ENCODE peak calls at places on chromosomes 1 and 21, in eight cellular contexts. S is right atrium auricular region, N is pancreas, K is dorsolateral prefrontal cortex, D is foreskin fibroblast, J is cardiac muscle cell, X is left ventricle myocardium inferior, A is choroid plexus epithelial cell. H is an unnamed sample.

GRCh38 chr1:97095764-97096163 is 374.2 kb downstream of the PTBP2 start:
- DNase-seq in S (no peak), N (no peak), K (no peak), D (no peak), J (no peak), X (no peak), A (no peak), H (no peak)

GRCh38 chr1:246565751-246566127 is 322 bp downstream of the TFB2M start:
- DNase-seq in S (no peak), N (no peak), K (no peak), D (no peak), J (peak), X (no peak), A (no peak), H (no peak)

GRCh38 chr1:31593770-31594632 is 17.7 kb downstream of the TINAGL1 start:
- DNase-seq in S (peak), N (peak), K (peak), D (peak), J (peak), X (peak), A (peak), H (no peak)

GRCh38 chr1:89725016-89725380 is 92.1 kb downstream of the LRRC8C start:
- DNase-seq in S (no peak), N (no peak), K (no peak), D (peak), J (peak), X (peak), A (peak), H (peak)

GRCh38 chr1:161730050-161730564 is 8.8 kb downstream of the FCRLB start:
- DNase-seq in S (no peak), N (no peak), K (no peak), D (peak), J (peak), X (no peak), A (peak), H (no peak)

GRCh38 chr1:214445201-214445600 is 106.2 kb downstream of the PTPN14 start:
- DNase-seq in S (no peak), N (no peak), K (no peak), D (peak), J (no peak), X (no peak), A (no peak), H (no peak)

GRCh38 chr21:37915941-37916794 is at the start of gene KCNJ6:
- DNase-seq in S (no peak), N (peak), K (peak), D (peak), J (peak), X (no peak), A (peak), H (no peak)

GRCh38 chr1:70411360-70411844 is 334 bp downstream of the CTH start:
- DNase-seq in S (no peak), N (no peak), K (no peak), D (no peak), J (no peak), X (peak), A (peak), H (no peak)

GRCh38 chr1:179516976-179517705 is 58.6 kb downstream of the NPHS2 start:
- DNase-seq in S (no peak), N (no peak), K (no peak), D (no peak), J (no peak), X (no peak), A (no peak), H (no peak)

GRCh38 chr1:17405898-17406759 is 33.3 kb downstream of the RCC2 start:
- DNase-seq in S (no peak), N (peak), K (peak), D (peak), J (peak), X (peak), A (peak), H (peak)

GRCh38 chr1:22711591-22712501 is 1.2 kb downstream of the EPHB2 start:
- DNase-seq in S (no peak), N (no peak), K (no peak), D (peak), J (peak), X (no peak), A (peak), H (no peak)

GRCh38 chr1:183732251-183732650 is 72.7 kb upstream of the RGL1 start:
- DNase-seq in S (no peak), N (no peak), K (no peak), D (no peak), J (no peak), X (no peak), A (no peak), H (no peak)

GRCh38 chr1:233294991-233295774 is at the start of gene PCNX2:
- DNase-seq in S (no peak), N (peak), K (peak), D (peak), J (peak), X (no peak), A (peak), H (no peak)

GRCh38 chr1:155882235-155882634 is 22.9 kb downstream of the SYT11 start:
- DNase-seq in S (no peak), N (no peak), K (no peak), D (no peak), J (no peak), X (no peak), A (no peak), H (no peak)

GRCh38 chr21:37749132-37749531 is 167.1 kb downstream of the KCNJ6 start:
- DNase-seq in S (no peak), N (no peak), K (no peak), D (no peak), J (no peak), X (no peak), A (no peak), H (no peak)

GRCh38 chr1:227094249-227094966 is 154.3 kb downstream of the COQ8A start:
- DNase-seq in S (no peak), N (no peak), K (no peak), D (peak), J (no peak), X (no peak), A (no peak), H (no peak)

GRCh38 chr21:14874379-14874778 is 190.4 kb downstream of the NRIP1 start:
- DNase-seq in S (no peak), N (no peak), K (no peak), D (no peak), J (no peak), X (no peak), A (no peak), H (no peak)

GRCh38 chr1:197910120-197911110 is 6.8 kb upstream of the LHX9 start:
- DNase-seq in S (no peak), N (no peak), K (no peak), D (no peak), J (no peak), X (no peak), A (no peak), H (no peak)

GRCh38 chr1:197907846-197908616 is 5.6 kb downstream of the C1orf53 start:
- DNase-seq in S (no peak), N (no peak), K (no peak), D (no peak), J (no peak), X (no peak), A (no peak), H (no peak)

GRCh38 chr1:197909346-197909745 is 6.9 kb downstream of the C1orf53 start:
- DNase-seq in S (no peak), N (no peak), K (no peak), D (no peak), J (no peak), X (no peak), A (no peak), H (no peak)

GRCh38 chr1:197911172-197911856 is 5.9 kb upstream of the LHX9 start:
- DNase-seq in S (no peak), N (no peak), K (no peak), D (no peak), J (no peak), X (no peak), A (no peak), H (no peak)

DNA sequence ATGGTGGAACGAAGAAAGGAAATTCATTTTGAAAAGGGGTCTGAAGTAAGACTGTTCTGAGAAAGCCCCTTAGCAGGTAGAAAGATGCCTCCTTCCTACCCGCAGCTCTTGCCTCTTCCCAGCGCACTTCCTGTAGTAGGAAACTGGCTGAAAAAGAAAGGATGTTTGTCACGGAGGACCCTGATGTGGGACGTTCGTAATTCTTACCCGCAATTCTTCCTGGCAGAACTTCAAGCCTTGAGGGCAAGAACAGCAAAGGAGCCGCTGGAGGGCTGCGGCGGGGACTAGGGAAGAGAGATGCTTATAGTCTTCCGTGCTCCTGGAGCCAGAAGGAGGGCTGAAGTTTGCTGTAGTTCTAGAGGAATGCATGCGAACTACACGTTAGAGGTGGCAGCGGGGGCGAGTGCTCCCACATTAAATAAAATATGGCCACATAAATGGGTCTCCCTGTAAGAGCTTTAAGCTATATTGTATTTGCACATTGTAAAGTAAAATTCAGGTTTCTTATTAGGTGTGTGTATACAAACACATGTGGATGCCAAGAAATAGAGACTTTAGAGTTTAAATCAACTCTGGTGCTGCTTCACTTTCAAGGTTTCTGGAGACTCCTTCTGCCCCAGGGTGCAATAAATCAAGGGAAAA is 6.4 kb downstream of the C1orf53 start:
- DNase-seq in S (no peak), N (no peak), K (no peak), D (peak), J (no peak), X (no peak), A (no peak), H (no peak)
- H3K4me3 ChIP-seq in S (no peak), N (no peak), K (no peak), D (peak), J (no peak), X (no peak), A (no peak), H (no peak)

DNA sequence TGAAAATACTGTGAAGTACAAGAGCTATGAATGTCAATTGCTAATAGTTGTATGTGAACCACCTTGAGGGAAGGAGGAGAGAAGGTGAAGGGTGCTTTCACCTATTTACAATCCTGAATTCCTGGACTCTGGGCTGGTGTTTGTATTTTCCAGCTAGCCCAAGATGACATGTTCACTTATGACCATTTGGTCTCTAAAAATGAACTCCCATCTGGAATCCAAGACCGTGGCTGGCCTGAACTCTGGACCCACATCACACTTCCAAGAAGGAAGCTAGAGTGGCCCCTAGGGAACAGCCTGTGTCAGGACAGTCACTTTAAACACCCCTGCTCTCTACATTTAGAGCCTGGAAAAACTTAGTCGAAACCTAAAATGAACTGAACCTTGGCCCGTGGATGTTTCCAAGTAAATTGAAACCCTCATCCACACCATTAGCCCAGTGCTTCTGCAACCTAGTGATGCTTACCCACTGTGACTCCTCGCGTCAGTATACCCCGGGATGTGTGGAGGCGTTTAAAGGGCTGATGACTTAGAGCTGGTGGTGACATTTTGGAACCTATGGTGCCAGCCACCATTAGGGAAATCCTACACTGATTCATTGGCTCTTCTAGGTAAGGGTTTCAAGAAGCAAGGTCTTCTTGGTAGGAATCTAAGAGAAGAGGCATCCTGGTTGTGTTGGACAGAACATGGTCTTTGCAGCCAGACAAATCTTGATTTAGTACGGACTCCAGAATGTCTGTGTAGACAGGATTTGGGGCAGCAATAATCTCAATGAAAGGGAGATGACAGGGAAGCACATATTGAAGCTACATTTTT is 171.5 kb upstream of the IRF2BP2 start:
- DNase-seq in S (peak), N (no peak), K (no peak), D (no peak), J (no peak), X (no peak), A (no peak), H (no peak)
- TF ChIP-seq CTCF in S (no peak), N (no peak), K (no peak), D (no peak), J (no peak), X (no peak), A (no peak), H (no peak)

DNA sequence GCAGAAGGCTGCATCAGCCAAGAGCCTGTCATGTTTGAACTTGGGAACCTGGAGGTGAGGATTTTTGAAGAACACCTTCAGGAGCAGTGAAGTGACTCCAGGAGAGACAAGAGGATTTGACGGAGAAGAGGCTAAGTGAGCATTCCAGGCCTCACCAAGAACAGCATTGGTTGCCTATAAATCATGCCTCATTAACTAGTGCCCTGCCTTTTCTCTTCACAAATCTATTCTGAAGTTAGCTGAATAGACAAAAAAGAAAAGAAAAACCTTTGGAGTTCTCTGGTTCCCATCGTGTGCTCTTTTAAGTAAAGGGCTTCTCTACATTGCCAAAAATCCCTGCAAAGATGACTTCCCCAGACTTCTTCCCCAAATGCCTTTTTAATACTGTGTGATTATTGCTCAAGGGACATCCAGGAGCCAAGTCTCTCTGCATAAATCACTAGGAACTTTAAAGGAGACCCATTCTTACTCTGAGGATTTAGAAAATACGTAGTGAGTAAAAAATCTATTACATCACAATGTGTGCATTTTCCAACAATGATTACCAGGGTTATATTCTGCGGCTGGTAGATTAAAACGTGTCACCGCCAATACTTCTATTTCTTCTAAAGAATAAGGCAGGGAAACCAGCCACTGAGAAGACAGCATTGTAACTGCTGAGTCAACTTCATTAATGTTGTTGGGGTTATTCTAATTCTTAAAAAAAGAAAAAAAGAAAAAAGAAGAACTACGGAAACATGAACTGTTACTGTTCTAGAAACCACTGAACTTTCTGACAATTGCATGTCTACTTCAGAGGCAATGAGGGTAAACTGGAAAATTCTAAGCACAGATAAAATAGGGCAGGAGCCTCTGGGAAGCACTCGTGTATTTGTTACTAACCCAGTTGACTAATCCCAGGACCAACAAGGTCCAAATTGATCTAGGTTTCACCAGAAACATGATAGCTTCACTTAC is 95.1 kb downstream of the KIF14 start:
- DNase-seq in S (no peak), N (no peak), K (no peak), D (peak), J (peak), X (no peak), A (no peak), H (peak)
- H3K4me3 ChIP-seq in S (no peak), N (no peak), K (no peak), D (no peak), J (no peak), X (no peak), A (no peak), H (no peak)

DNA sequence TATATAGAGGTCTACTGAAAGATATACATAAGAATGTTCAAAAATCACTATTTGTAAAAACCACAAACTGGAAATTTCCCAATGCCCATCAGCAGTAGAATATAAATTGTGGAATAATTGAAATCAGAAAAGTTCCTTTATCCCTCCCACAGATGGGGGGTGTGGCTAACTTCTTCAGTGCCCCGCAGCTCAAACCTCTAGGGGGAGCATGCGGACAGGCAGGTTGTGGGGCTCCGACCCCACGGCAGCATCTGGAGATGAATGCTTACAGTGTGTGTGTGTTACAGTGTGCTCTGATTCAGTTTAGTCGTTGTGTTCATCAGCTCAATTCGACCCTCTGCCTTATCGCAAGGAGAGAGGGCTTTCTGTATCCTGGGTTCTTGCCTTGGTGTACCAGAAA is 262.1 kb upstream of the LRRC7 start:
- DNase-seq in S (no peak), N (no peak), K (no peak), D (no peak), J (no peak), X (no peak), A (no peak), H (no peak)
- TF ChIP-seq CTCF in S (no peak), N (no peak), K (no peak), D (no peak), J (no peak), X (no peak), A (no peak), H (no peak)

GRCh38 chr1:225425211-225425786 is 2.5 kb downstream of the LBR start:
- DNase-seq in S (no peak), N (no peak), K (no peak), D (peak), J (peak), X (no peak), A (peak), H (no peak)

GRCh38 chr1:225424562-225425210 is 3.2 kb downstream of the LBR start:
- DNase-seq in S (no peak), N (no peak), K (no peak), D (peak), J (peak), X (no peak), A (peak), H (no peak)

GRCh38 chr1:225422033-225422605 is 5.7 kb downstream of the LBR start:
- DNase-seq in S (no peak), N (no peak), K (no peak), D (no peak), J (no peak), X (no peak), A (no peak), H (no peak)

GRCh38 chr1:225422795-225423517 is 4.9 kb downstream of the LBR start:
- DNase-seq in S (no peak), N (no peak), K (no peak), D (no peak), J (no peak), X (no peak), A (no peak), H (no peak)

GRCh38 chr1:225423518-225423855 is 4.4 kb downstream of the LBR start:
- DNase-seq in S (no peak), N (no peak), K (no peak), D (no peak), J (no peak), X (no peak), A (no peak), H (no peak)
- H3K4me3 ChIP-seq in S (no peak), N (no peak), K (no peak), D (no peak), J (no peak), X (no peak), A (no peak), H (no peak)